ENCODE peak calls at places on chromosomes 13 and 19, in nine cellular contexts. O is fibroblast of lung; U is stimulated activated CD4-positive, alpha-beta T cell treated with anti-CD3 and anti-CD28 coated beads, Interleukin-4, amount 100 ng/mL, for 1 hour; M is nephron progenitor cell; Y is T-helper 1 cell; D is stimulated activated CD8-positive, alpha-beta memory T cell treated with anti-CD3 and anti-CD28 coated beads, Interleukin-15, amount 100 ng/mL, for 24 hours; V is EH; K is epithelial cell of proximal tubule; C is hypothalamus. P is an unnamed sample.

GRCh38 chr13:114281351-114282142 is at the start of gene UPF3A:
- DNase-seq in O (peak), U (peak), M (peak), Y (peak), D (peak), V (peak), K (no peak), C (peak), P (peak)

GRCh38 chr19:5466814-5467291 is 11.6 kb downstream of the ZNRF4 start:
- DNase-seq in O (no peak), U (no peak), M (no peak), Y (no peak), D (no peak), V (no peak), K (no peak), C (no peak), P (no peak)

GRCh38 chr13:28438598-28439334 is 56.2 kb downstream of the FLT1 start:
- DNase-seq in O (no peak), U (no peak), M (no peak), Y (no peak), D (no peak), V (no peak), K (no peak), C (no peak), P (peak)

GRCh38 chr19:55452381-55453325 is 8.8 kb downstream of the ISOC2 start:
- DNase-seq in O (peak), U (peak), M (peak), Y (no peak), D (no peak), V (peak), K (no peak), C (peak), P (peak)

GRCh38 chr13:23579886-23580706 is 9.9 kb downstream of the TNFRSF19 start:
- DNase-seq in O (no peak), U (no peak), M (no peak), Y (no peak), D (no peak), V (peak), K (no peak), C (no peak), P (peak)

GRCh38 chr13:108083056-108083455 is 132.3 kb downstream of the LIG4 start:
- DNase-seq in O (peak), U (no peak), M (no peak), Y (no peak), D (no peak), V (no peak), K (no peak), C (no peak), P (peak)

GRCh38 chr19:5191091-5191490 is 149.5 kb downstream of the PTPRS start:
- DNase-seq in O (peak), U (no peak), M (no peak), Y (no peak), D (no peak), V (peak), K (no peak), C (no peak), P (no peak)

GRCh38 chr19:36081385-36081784 is 26.7 kb downstream of the WDR62 start:
- DNase-seq in O (peak), U (no peak), M (no peak), Y (no peak), D (no peak), V (no peak), K (no peak), C (no peak), P (no peak)

GRCh38 chr13:59250276-59250990 is 913.3 kb downstream of the DIAPH3 start:
- DNase-seq in O (no peak), U (no peak), M (no peak), Y (no peak), D (no peak), V (no peak), K (no peak), C (no peak), P (no peak)

GRCh38 chr19:48321622-48322591 is 3.4 kb upstream of the EMP3 start:
- DNase-seq in O (peak), U (peak), M (peak), Y (peak), D (peak), V (peak), K (peak), C (peak), P (peak)

GRCh38 chr13:109767023-109767422 is 19.4 kb downstream of the IRS2 start:
- DNase-seq in O (no peak), U (no peak), M (no peak), Y (no peak), D (no peak), V (no peak), K (no peak), C (no peak), P (no peak)

GRCh38 chr13:51758691-51759090 is 45.3 kb downstream of the DHRS12 start:
- DNase-seq in O (no peak), U (no peak), M (no peak), Y (no peak), D (no peak), V (peak), K (no peak), C (no peak), P (no peak)

GRCh38 chr19:13938361-13939027 is at the start of gene PODNL1:
- DNase-seq in O (peak), U (no peak), M (no peak), Y (no peak), D (no peak), V (peak), K (no peak), C (no peak), P (peak)

GRCh38 chr19:14555918-14556661 is 15.8 kb downstream of the NDUFB7 start:
- DNase-seq in O (peak), U (no peak), M (no peak), Y (no peak), D (no peak), V (peak), K (no peak), C (no peak), P (no peak)

GRCh38 chr13:94620286-94620896 is 18.7 kb downstream of the GPR180 start:
- DNase-seq in O (peak), U (peak), M (peak), Y (no peak), D (no peak), V (peak), K (no peak), C (no peak), P (peak)

GRCh38 chr13:24220086-24220703 is 59.7 kb downstream of the SPATA13 start:
- DNase-seq in O (peak), U (no peak), M (peak), Y (peak), D (no peak), V (peak), K (no peak), C (no peak), P (peak)

GRCh38 chr19:12788682-12789097 is 2.6 kb upstream of the JUNB start:
- DNase-seq in O (no peak), U (peak), M (peak), Y (no peak), D (no peak), V (peak), K (no peak), C (no peak), P (peak)

GRCh38 chr13:110628952-110629701 is 13.8 kb downstream of the NAXD start:
- DNase-seq in O (peak), U (no peak), M (no peak), Y (no peak), D (no peak), V (no peak), K (no peak), C (no peak), P (no peak)

GRCh38 chr19:54096642-54097106 is 3.9 kb downstream of the OSCAR start:
- DNase-seq in O (peak), U (no peak), M (no peak), Y (no peak), D (no peak), V (peak), K (no peak), C (no peak), P (peak)

GRCh38 chr19:2150794-2151338 is 500 bp downstream of the AP3D1 start:
- DNase-seq in O (no peak), U (peak), M (peak), Y (no peak), D (no peak), V (peak), K (no peak), C (no peak), P (no peak)

GRCh38 chr13:40453666-40454030 is 212.8 kb downstream of the FOXO1 start:
- DNase-seq in O (no peak), U (no peak), M (no peak), Y (no peak), D (no peak), V (no peak), K (no peak), C (no peak), P (no peak)

GRCh38 chr13:71149498-71150363 is 717.3 kb downstream of the DACH1 start:
- DNase-seq in O (no peak), U (no peak), M (no peak), Y (no peak), D (no peak), V (no peak), K (no peak), C (no peak), P (no peak)

GRCh38 chr19:39941615-39942507 is 7.4 kb upstream of the FCGBP start:
- DNase-seq in O (peak), U (peak), M (no peak), Y (peak), D (no peak), V (peak), K (no peak), C (no peak), P (no peak)

GRCh38 chr19:35449347-35450043 is 1.4 kb downstream of the FFAR2 start:
- DNase-seq in O (no peak), U (no peak), M (no peak), Y (no peak), D (no peak), V (no peak), K (no peak), C (no peak), P (no peak)

GRCh38 chr19:10680545-10681135 is 20.6 kb upstream of the QTRT1 start:
- DNase-seq in O (no peak), U (no peak), M (no peak), Y (no peak), D (no peak), V (no peak), K (no peak), C (no peak), P (no peak)

GRCh38 chr13:53066411-53066810 is 37.8 kb downstream of the OLFM4 start:
- DNase-seq in O (no peak), U (no peak), M (no peak), Y (no peak), D (no peak), V (no peak), K (no peak), C (no peak), P (no peak)